ENCODE peak calls at places on chromosome 4, in four cellular contexts. Z is PC-3; U is lower lobe of right lung; X is activated naive CD8-positive, alpha-beta T cell treated with anti-CD3 and anti-CD28 coated beads, Interleukin-2, amount 10 ng/mL, durations not matched to agents 7 days and 5 days. T is an unnamed sample.

GRCh38 chr4:40656221-40656863 is 26.7 kb upstream of the RBM47 start:
- ATAC-seq in X (peak), Z (no peak), U (no peak), T (no peak)

GRCh38 chr4:161931089-161931488 is 232.7 kb downstream of the FSTL5 start:
- ATAC-seq in U (no peak), Z (no peak), X (no peak), T (no peak)

GRCh38 chr4:19940861-19941260 is 310.8 kb upstream of the SLIT2 start:
- ATAC-seq in U (no peak), X (no peak), Z (no peak), T (no peak)

GRCh38 chr4:89468632-89469031 is 161.0 kb upstream of the GPRIN3 start:
- ATAC-seq in X (no peak), U (no peak), Z (no peak), T (no peak)

GRCh38 chr4:8038083-8038482 is 98.4 kb upstream of the AFAP1 start:
- ATAC-seq in U (no peak), X (no peak), Z (no peak), T (no peak)

GRCh38 chr4:78656968-78657445 is 105.4 kb downstream of the ANXA3 start:
- ATAC-seq in X (peak), U (peak), Z (no peak), T (peak)

GRCh38 chr4:127400736-127401346 is 231.9 kb upstream of the INTU start:
- ATAC-seq in X (no peak), U (peak), Z (peak), T (peak)

GRCh38 chr4:94528792-94529451 is 77.2 kb downstream of the PDLIM5 start:
- ATAC-seq in U (no peak), Z (no peak), X (no peak), T (no peak)

GRCh38 chr4:54687887-54688841 is 30.4 kb downstream of the KIT start:
- ATAC-seq in X (no peak), U (no peak), Z (no peak), T (no peak)